ENCODE peak calls at places on chromosome 21, in four cellular contexts. One of them, this sample, is unnamed. For H3K4me1 and H3K9me3, the result is how much of the 10 kb centered on the place peaks cover.

GRCh38 chr21:31921079-31921478 is 48.3 kb downstream of the HUNK start:
- DNase-seq in fibroblast of lung: no peak
- DNase-seq in suprapubic skin: no peak
- DNase-seq in H1: no peak
- DNase-seq in this sample: no peak

GRCh38 chr21:15431053-15431452 is 298.7 kb upstream of the USP25 start:
- DNase-seq in H1: no peak
- DNase-seq in suprapubic skin: no peak
- DNase-seq in fibroblast of lung: no peak
- DNase-seq in this sample: no peak

GRCh38 chr21:36854391-36854790 is 112.1 kb downstream of the HLCS start:
- DNase-seq in fibroblast of lung: peak
- DNase-seq in suprapubic skin: no peak
- DNase-seq in H1: peak
- DNase-seq in this sample: no peak

GRCh38 chr21:36887983-36888382 is 78.5 kb downstream of the HLCS start:
- DNase-seq in H1: no peak
- DNase-seq in suprapubic skin: no peak
- DNase-seq in fibroblast of lung: no peak
- DNase-seq in this sample: no peak

GRCh38 chr21:15001113-15001512 is 63.7 kb downstream of the NRIP1 start:
- DNase-seq in suprapubic skin: no peak
- DNase-seq in H1: no peak
- DNase-seq in fibroblast of lung: no peak
- DNase-seq in this sample: no peak

GRCh38 chr21:16192900-16193299 is 463.1 kb downstream of the USP25 start:
- DNase-seq in fibroblast of lung: peak
- DNase-seq in H1: no peak
- DNase-seq in suprapubic skin: no peak
- DNase-seq in this sample: no peak

GRCh38 chr21:41827951-41828883 is 50.9 kb downstream of the PRDM15 start:
- DNase-seq in fibroblast of lung: no peak
- DNase-seq in H1: no peak
- DNase-seq in suprapubic skin: peak
- DNase-seq in this sample: no peak

GRCh38 chr21:32771134-32771523 is 426 bp downstream of the PAXBP1 start:
- DNase-seq in suprapubic skin: peak
- DNase-seq in H1: no peak
- DNase-seq in fibroblast of lung: peak
- DNase-seq in this sample: no peak

GRCh38 chr21:35256468-35256988 is 207.4 kb upstream of the RUNX1 start:
- DNase-seq in fibroblast of lung: peak
- DNase-seq in suprapubic skin: peak
- DNase-seq in H1: no peak
- DNase-seq in this sample: peak

GRCh38 chr21:36535618-36536241 is 55.8 kb upstream of the CLDN14 start:
- DNase-seq in fibroblast of lung: no peak
- DNase-seq in suprapubic skin: no peak
- DNase-seq in H1: no peak
- DNase-seq in this sample: no peak

DNA sequence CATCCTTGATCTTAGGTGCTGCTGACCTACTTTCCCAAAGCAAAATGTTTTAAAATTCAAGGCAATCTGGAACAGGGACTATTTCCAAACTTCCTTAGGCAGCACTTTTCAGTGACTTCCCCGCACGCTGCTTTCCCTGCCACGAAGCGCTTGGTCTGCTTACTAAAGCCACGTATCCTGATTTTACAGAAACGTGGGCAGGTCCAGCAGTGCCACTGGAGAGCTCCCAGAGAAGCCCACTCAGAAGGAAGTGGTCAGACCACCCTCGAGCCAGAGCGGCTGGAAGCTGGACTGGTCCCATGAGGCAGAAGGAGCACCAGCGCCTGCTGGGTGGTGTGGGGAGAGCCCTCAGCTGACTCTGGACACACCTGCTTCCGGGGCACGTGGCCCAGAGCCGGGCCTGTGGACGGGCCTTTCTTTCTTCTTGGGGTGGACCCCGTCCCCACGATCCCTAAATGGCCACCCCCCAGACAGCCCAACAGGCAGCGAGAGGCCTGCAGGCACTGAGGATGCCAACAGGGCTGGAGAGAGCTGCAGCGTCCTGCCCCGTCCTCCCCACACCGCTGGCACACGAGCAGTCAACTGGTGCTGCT is 23.2 kb downstream of the PTTG1IP start:
- DNase-seq in H1: no peak
- DNase-seq in suprapubic skin: peak
- DNase-seq in fibroblast of lung: no peak
- DNase-seq in this sample: no peak
- H3K4me1 ChIP-seq in H1: under half
- H3K4me1 ChIP-seq in suprapubic skin: under half
- H3K4me1 ChIP-seq in fibroblast of lung: under half
- H3K4me1 ChIP-seq in this sample: under half

GRCh38 chr21:39204134-39204533 is 20.9 kb upstream of the PSMG1 start:
- DNase-seq in fibroblast of lung: no peak
- DNase-seq in suprapubic skin: no peak
- DNase-seq in H1: no peak
- DNase-seq in this sample: no peak
- TF ChIP-seq CTCF in fibroblast of lung: peak
- TF ChIP-seq CTCF in suprapubic skin: peak
- TF ChIP-seq CTCF in H1: no peak
- TF ChIP-seq CTCF in this sample: no peak

GRCh38 chr21:25453524-25453923 is 153.8 kb downstream of the MRPL39 start:
- DNase-seq in H1: no peak
- DNase-seq in fibroblast of lung: no peak
- DNase-seq in suprapubic skin: no peak
- DNase-seq in this sample: no peak
- H3K9me3 ChIP-seq in H1: under half
- H3K9me3 ChIP-seq in fibroblast of lung: under half
- H3K9me3 ChIP-seq in suprapubic skin: under half
- H3K9me3 ChIP-seq in this sample: under half

GRCh38 chr21:39022901-39023693 is 160.2 kb downstream of the PSMG1 start:
- DNase-seq in fibroblast of lung: peak
- DNase-seq in suprapubic skin: no peak
- DNase-seq in H1: no peak
- DNase-seq in this sample: no peak

GRCh38 chr21:39022035-39022900 is 161.0 kb downstream of the PSMG1 start:
- DNase-seq in fibroblast of lung: no peak
- DNase-seq in suprapubic skin: no peak
- DNase-seq in H1: no peak
- DNase-seq in this sample: no peak

GRCh38 chr21:39021475-39021832 is 161.8 kb downstream of the PSMG1 start:
- DNase-seq in H1: no peak
- DNase-seq in suprapubic skin: no peak
- DNase-seq in fibroblast of lung: no peak
- DNase-seq in this sample: no peak

GRCh38 chr21:39024538-39024937 is 158.7 kb downstream of the PSMG1 start:
- DNase-seq in fibroblast of lung: no peak
- DNase-seq in suprapubic skin: no peak
- DNase-seq in H1: no peak
- DNase-seq in this sample: no peak

GRCh38 chr21:39025198-39025597 is 158.1 kb downstream of the PSMG1 start:
- DNase-seq in fibroblast of lung: no peak
- DNase-seq in H1: no peak
- DNase-seq in suprapubic skin: no peak
- DNase-seq in this sample: no peak
- H3K4me1 ChIP-seq in fibroblast of lung: under half
- H3K4me1 ChIP-seq in H1: under half
- H3K4me1 ChIP-seq in suprapubic skin: under half
- H3K4me1 ChIP-seq in this sample: under half

DNA sequence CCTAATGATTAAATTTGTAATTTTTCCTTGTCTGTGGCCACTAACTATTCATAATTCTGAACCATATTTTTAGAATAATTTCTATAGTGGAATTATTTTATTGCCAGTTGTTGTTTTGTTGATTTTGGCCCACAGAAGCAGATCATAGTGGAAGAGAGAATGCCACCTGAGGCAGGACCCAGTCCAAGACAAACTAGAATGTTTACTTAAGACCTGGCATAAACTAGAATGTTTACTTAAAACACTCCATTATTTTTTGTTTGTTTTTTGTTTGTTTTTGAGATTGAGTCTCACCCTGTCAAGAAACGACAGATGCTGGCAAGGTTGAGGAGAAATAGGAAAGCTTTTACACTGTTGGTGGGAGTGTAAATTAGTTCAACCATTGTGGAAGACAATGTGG is 310.2 kb downstream of the MRPL39 start:
- DNase-seq in suprapubic skin: no peak
- DNase-seq in H1: no peak
- DNase-seq in fibroblast of lung: no peak
- DNase-seq in this sample: no peak
- TF ChIP-seq CTCF in suprapubic skin: no peak
- TF ChIP-seq CTCF in H1: no peak
- TF ChIP-seq CTCF in fibroblast of lung: no peak
- TF ChIP-seq CTCF in this sample: no peak

DNA sequence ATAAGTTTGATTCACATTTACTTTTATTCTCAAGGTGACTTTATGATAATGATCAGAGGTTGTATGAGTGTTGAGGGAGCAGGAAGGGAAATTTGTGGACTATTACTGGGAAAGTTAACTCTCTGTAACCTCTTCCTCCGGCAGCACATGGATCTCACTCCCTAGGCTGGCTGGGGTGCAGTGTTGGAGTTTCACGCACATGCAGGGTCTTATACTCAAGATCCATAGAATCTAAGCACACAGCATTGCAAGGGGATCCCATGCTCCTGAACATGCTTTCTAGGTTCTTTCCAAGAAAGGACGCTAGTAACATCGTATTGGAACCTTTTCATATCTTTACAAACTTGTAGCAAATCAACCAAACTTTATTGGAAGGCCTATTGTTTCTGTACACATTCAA is 757.6 kb upstream of the TPTE start:
- DNase-seq in suprapubic skin: no peak
- DNase-seq in H1: no peak
- DNase-seq in fibroblast of lung: no peak
- DNase-seq in this sample: no peak
- H3K9me3 ChIP-seq in suprapubic skin: under half
- H3K9me3 ChIP-seq in H1: half or more
- H3K9me3 ChIP-seq in fibroblast of lung: under half
- H3K9me3 ChIP-seq in this sample: under half

GRCh38 chr21:39318091-39318959 is 4.9 kb upstream of the BRWD1 start:
- DNase-seq in H1: no peak
- DNase-seq in suprapubic skin: no peak
- DNase-seq in fibroblast of lung: no peak
- DNase-seq in this sample: no peak

GRCh38 chr21:39315603-39316002 is 2.2 kb upstream of the BRWD1 start:
- DNase-seq in H1: no peak
- DNase-seq in fibroblast of lung: no peak
- DNase-seq in suprapubic skin: no peak
- DNase-seq in this sample: no peak

GRCh38 chr21:39316062-39316461 is 2.6 kb upstream of the BRWD1 start:
- DNase-seq in fibroblast of lung: no peak
- DNase-seq in H1: no peak
- DNase-seq in suprapubic skin: no peak
- DNase-seq in this sample: no peak

GRCh38 chr21:39316729-39317128 is 3.3 kb upstream of the BRWD1 start:
- DNase-seq in suprapubic skin: no peak
- DNase-seq in fibroblast of lung: no peak
- DNase-seq in H1: no peak
- DNase-seq in this sample: no peak

DNA sequence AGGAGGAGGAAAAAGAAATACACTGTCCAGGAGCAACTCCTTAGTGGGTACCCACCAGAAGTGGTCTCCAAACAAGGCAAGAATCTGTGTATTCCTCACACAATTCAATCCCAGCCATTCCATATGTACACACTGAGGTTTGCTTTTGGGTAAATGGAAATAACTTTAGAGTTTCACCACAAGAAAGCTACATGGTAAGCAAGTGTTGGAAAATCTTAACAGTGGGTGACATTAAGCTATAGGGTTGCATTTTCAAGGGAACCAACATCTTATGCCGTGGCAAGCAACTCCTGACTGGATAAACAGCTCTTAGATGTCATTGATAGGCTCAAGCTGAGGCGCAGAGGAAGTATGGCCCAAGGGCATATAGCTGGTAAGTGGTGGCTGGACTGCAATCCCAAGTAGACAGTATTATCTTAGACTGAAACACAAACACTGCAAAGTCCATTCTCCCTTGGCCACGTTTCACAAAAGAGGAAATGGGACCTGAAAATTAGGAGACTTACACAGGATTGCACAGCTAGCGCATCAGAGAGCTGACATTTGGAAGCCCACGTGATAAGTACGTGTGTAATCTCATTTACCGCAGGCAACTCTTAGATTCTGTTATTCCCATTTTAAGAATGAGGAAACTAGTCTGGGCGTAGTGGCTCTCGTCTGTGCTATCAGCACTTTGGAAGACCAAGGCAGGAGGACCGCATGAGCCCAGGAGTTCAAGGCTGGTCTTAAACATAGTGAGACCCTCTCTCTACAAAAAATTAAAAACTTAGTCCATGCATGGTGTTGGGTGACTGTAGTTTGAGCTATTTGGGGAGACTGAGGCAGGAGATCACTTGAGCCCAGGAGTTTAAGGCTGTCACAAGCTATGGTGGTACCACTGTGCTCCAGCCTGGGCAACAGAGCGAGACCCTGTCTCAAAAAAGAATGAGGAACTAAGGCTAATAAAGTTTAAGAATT is 4.0 kb upstream of the BRWD1 start:
- DNase-seq in fibroblast of lung: no peak
- DNase-seq in H1: no peak
- DNase-seq in suprapubic skin: no peak
- DNase-seq in this sample: no peak
- H3K4me1 ChIP-seq in fibroblast of lung: under half
- H3K4me1 ChIP-seq in H1: under half
- H3K4me1 ChIP-seq in suprapubic skin: under half
- H3K4me1 ChIP-seq in this sample: under half

DNA sequence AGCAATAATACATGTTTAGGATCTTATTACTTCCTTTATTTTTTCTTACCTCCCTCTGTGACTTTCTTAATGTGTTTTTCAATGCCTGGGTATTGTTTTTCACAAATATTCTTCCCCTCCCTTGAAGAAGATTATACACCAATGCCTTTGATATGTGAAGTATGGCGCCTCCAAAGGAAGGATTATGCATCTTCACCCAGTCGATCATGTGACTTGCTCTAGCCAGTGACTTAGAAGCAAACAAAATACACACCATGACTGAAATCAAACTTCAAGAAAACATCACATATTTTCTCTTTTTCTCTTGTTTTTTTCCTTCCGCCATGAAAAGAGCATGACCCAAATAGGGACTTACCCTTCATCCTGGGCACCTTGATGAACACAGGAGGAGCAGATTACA is 297.1 kb downstream of the NCAM2 start:
- DNase-seq in H1: no peak
- DNase-seq in fibroblast of lung: no peak
- DNase-seq in suprapubic skin: no peak
- DNase-seq in this sample: no peak
- TF ChIP-seq CTCF in H1: no peak
- TF ChIP-seq CTCF in fibroblast of lung: no peak
- TF ChIP-seq CTCF in suprapubic skin: no peak
- TF ChIP-seq CTCF in this sample: no peak

This sample was measured in Panc1.